ENCODE peak calls at places on chromosomes 11 and 22, in six cellular contexts. G is activated naive CD8-positive, alpha-beta T cell treated with anti-CD3 and anti-CD28 coated beads, Interleukin-2, amount 50 U/mL, for 16 hours; X is KBM-7; Z is non-pigmented ciliary epithelial cell; C is HL-60; N is HAP-1. K is an unnamed sample.

GRCh38 chr11:70761094-70761905 is 363.0 kb downstream of the CTTN start:
- DNase-seq in G (no peak), X (no peak), Z (no peak), C (no peak), N (no peak), K (no peak)

GRCh38 chr11:131455843-131456704 is 85.7 kb downstream of the NTM start:
- DNase-seq in G (no peak), X (no peak), Z (no peak), C (no peak), N (no peak), K (no peak)

GRCh38 chr11:65958306-65958705 is 3.2 kb upstream of the SART1 start:
- DNase-seq in G (no peak), X (no peak), Z (no peak), C (no peak), N (no peak), K (no peak)

GRCh38 chr11:9459573-9460321 is 1.1 kb upstream of the ZNF143 start:
- DNase-seq in G (no peak), X (peak), Z (no peak), C (peak), N (peak), K (peak)

GRCh38 chr22:24325105-24325757 is 54.6 kb downstream of the SPECC1L start:
- DNase-seq in G (no peak), X (peak), Z (peak), C (peak), N (peak), K (peak)

GRCh38 chr22:46815132-46815531 is 52.7 kb downstream of the TBC1D22A start:
- DNase-seq in G (no peak), X (no peak), Z (no peak), C (no peak), N (no peak), K (no peak)

GRCh38 chr11:120034881-120035620 is 102.9 kb downstream of the TRIM29 start:
- DNase-seq in G (no peak), X (no peak), Z (no peak), C (no peak), N (no peak), K (no peak)

GRCh38 chr11:134592391-134592990 is 180.4 kb upstream of the B3GAT1 start:
- DNase-seq in G (no peak), X (peak), Z (no peak), C (peak), N (no peak), K (no peak)

GRCh38 chr11:100830295-100830694 is 143.2 kb downstream of the ARHGAP42 start:
- DNase-seq in G (no peak), X (no peak), Z (no peak), C (no peak), N (no peak), K (no peak)

GRCh38 chr11:72411623-72412532 is 22.5 kb downstream of the CLPB start:
- DNase-seq in G (no peak), X (peak), Z (no peak), C (peak), N (no peak), K (no peak)

GRCh38 chr11:15309296-15309695 is 194.6 kb downstream of the INSC start:
- DNase-seq in G (no peak), X (no peak), Z (no peak), C (no peak), N (no peak), K (no peak)

GRCh38 chr11:107821199-107821926 is 37.2 kb downstream of the SLC35F2 start:
- DNase-seq in G (no peak), X (no peak), Z (no peak), C (no peak), N (no peak), K (no peak)

GRCh38 chr11:34223021-34223813 is 117.8 kb downstream of the NAT10 start:
- DNase-seq in G (no peak), X (peak), Z (peak), C (no peak), N (peak), K (no peak)

GRCh38 chr11:21412652-21413383 is 743.4 kb downstream of the NELL1 start:
- DNase-seq in G (no peak), X (no peak), Z (no peak), C (no peak), N (no peak), K (no peak)

GRCh38 chr22:23801238-23801821 is 14.6 kb downstream of the SMARCB1 start:
- DNase-seq in G (no peak), X (no peak), Z (no peak), C (no peak), N (no peak), K (no peak)

GRCh38 chr22:20997536-20998257 is 4.2 kb downstream of the THAP7 start:
- DNase-seq in G (no peak), X (no peak), Z (no peak), C (no peak), N (no peak), K (no peak)

GRCh38 chr11:2588809-2589537 is 110.8 kb downstream of the KCNQ1OT1 start:
- DNase-seq in G (no peak), X (no peak), Z (no peak), C (no peak), N (no peak), K (no peak)